ENCODE peak calls at places on chromosome 21, in nine cellular contexts. Q, Z, K, T, I, H, U, J and N are unnamed samples.

GRCh38 chr21:36887983-36888382 is 78.5 kb downstream of the HLCS start:
- DNase-seq in Q (peak), Z (no peak), K (no peak), T (no peak), I (no peak), H (no peak), U (no peak), J (no peak), N (no peak)

GRCh38 chr21:42747267-42747701 is 93.9 kb downstream of the PDE9A start:
- DNase-seq in Q (no peak), Z (no peak), K (no peak), T (no peak), I (no peak), H (peak), U (no peak), J (no peak), N (no peak)

GRCh38 chr21:43938751-43939442 is 73.2 kb upstream of the TRAPPC10 start:
- DNase-seq in Q (no peak), Z (peak), K (peak), T (peak), I (peak), H (peak), U (peak), J (peak), N (peak)

GRCh38 chr21:15976807-15977206 is 247.0 kb downstream of the USP25 start:
- DNase-seq in Q (no peak), Z (no peak), K (peak), T (no peak), I (no peak), H (no peak), U (no peak), J (no peak), N (no peak)

GRCh38 chr21:46127239-46128105 is 27.9 kb downstream of the FTCD start:
- DNase-seq in Q (no peak), Z (no peak), K (no peak), T (no peak), I (no peak), H (no peak), U (no peak), J (no peak), N (no peak)

GRCh38 chr21:14545906-14546480 is at the start of gene SAMSN1:
- DNase-seq in Q (no peak), Z (no peak), K (no peak), T (no peak), I (no peak), H (no peak), U (peak), J (peak), N (no peak)

GRCh38 chr21:42771503-42771805 is 107.9 kb downstream of the WDR4 start:
- DNase-seq in Q (no peak), Z (no peak), K (no peak), T (no peak), I (no peak), H (no peak), U (no peak), J (no peak), N (no peak)

GRCh38 chr21:18354947-18355346 is 48.6 kb downstream of the TMPRSS15 start:
- DNase-seq in Q (no peak), Z (no peak), K (no peak), T (no peak), I (no peak), H (no peak), U (no peak), J (no peak), N (no peak)

GRCh38 chr21:42324896-42325295 is 9.7 kb upstream of the TFF3 start:
- DNase-seq in Q (no peak), Z (no peak), K (no peak), T (no peak), I (no peak), H (no peak), U (no peak), J (no peak), N (no peak)

GRCh38 chr21:28798798-28799197 is 193.9 kb downstream of the LTN1 start:
- DNase-seq in Q (no peak), Z (no peak), K (no peak), T (no peak), I (no peak), H (no peak), U (no peak), J (no peak), N (no peak)

GRCh38 chr21:45154511-45155508 is 80.4 kb downstream of the ADARB1 start:
- DNase-seq in Q (peak), Z (peak), K (no peak), T (no peak), I (peak), H (peak), U (peak), J (no peak), N (no peak)

GRCh38 chr21:44349847-44350772 is 3.3 kb upstream of the TRPM2 start:
- DNase-seq in Q (no peak), Z (no peak), K (no peak), T (no peak), I (no peak), H (no peak), U (no peak), J (no peak), N (no peak)

GRCh38 chr21:34336756-34337391 is 26.9 kb upstream of the KCNE2 start:
- DNase-seq in Q (peak), Z (no peak), K (no peak), T (no peak), I (no peak), H (no peak), U (no peak), J (no peak), N (no peak)

GRCh38 chr21:44052071-44052829 is 40.1 kb downstream of the TRAPPC10 start:
- DNase-seq in Q (peak), Z (no peak), K (no peak), T (no peak), I (peak), H (no peak), U (no peak), J (no peak), N (no peak)

GRCh38 chr21:45317401-45318145 is 29.9 kb upstream of the POFUT2 start:
- DNase-seq in Q (no peak), Z (no peak), K (no peak), T (no peak), I (peak), H (peak), U (no peak), J (no peak), N (no peak)

GRCh38 chr21:46040707-46041106 is 57.2 kb upstream of the COL6A2 start:
- DNase-seq in Q (no peak), Z (no peak), K (no peak), T (peak), I (no peak), H (no peak), U (no peak), J (no peak), N (no peak)

GRCh38 chr21:15221799-15222386 is 157.1 kb upstream of the NRIP1 start:
- DNase-seq in Q (peak), Z (peak), K (peak), T (no peak), I (peak), H (peak), U (peak), J (no peak), N (no peak)

GRCh38 chr21:43979654-43980053 is 32.5 kb upstream of the TRAPPC10 start:
- DNase-seq in Q (peak), Z (no peak), K (no peak), T (no peak), I (no peak), H (no peak), U (no peak), J (no peak), N (no peak)

GRCh38 chr21:15831497-15831896 is 101.7 kb downstream of the USP25 start:
- DNase-seq in Q (no peak), Z (no peak), K (no peak), T (no peak), I (no peak), H (no peak), U (no peak), J (no peak), N (no peak)